ENCODE peak calls at places on chromosomes 3 and 15, in six cellular contexts. Z is BE2C, D is tibial nerve, R is neuronal stem cell, K is mesendoderm, W is left ventricle myocardium inferior. X is an unnamed sample.

GRCh38 chr15:52678036-52678467 is 1.1 kb downstream of the ATOSA start:
- DNase-seq in W (peak; percentile 57), Z (peak; percentile 45), K (peak; percentile 63), D (peak; percentile 55), R (peak; percentile 9), X (peak; percentile 80)

GRCh38 chr15:90154861-90155626 is 46.1 kb upstream of the SEMA4B start:
- DNase-seq in K (no peak), D (no peak), Z (peak; percentile 39), R (no peak), W (no peak), X (no peak)

GRCh38 chr3:51722362-51722761 is 15.5 kb downstream of the GRM2 start:
- DNase-seq in R (no peak), K (no peak), W (no peak), D (no peak), Z (no peak), X (no peak)

GRCh38 chr3:32492684-32493436 is 9.8 kb downstream of the CMTM6 start:
- DNase-seq in D (no peak), K (no peak), R (no peak), W (no peak), Z (no peak), X (no peak)

GRCh38 chr3:59118928-59119327 is 69.1 kb upstream of the CFAP20DC start:
- DNase-seq in Z (no peak), W (no peak), D (no peak), K (no peak), R (no peak), X (no peak)

GRCh38 chr3:167110906-167111305 is 269.2 kb downstream of the ZBBX start:
- DNase-seq in W (peak; percentile 5), K (peak; percentile 96), D (no peak), Z (no peak), R (peak; percentile 18), X (no peak)

GRCh38 chr3:178131801-178132200 is 404.4 kb upstream of the KCNMB2 start:
- DNase-seq in K (no peak), Z (no peak), D (no peak), W (no peak), R (no peak), X (no peak)

GRCh38 chr3:32814371-32814770 is 3.4 kb upstream of the TRIM71 start:
- DNase-seq in R (no peak), W (no peak), K (no peak), D (no peak), Z (no peak), X (no peak)

GRCh38 chr15:45134682-45135604 is 5.1 kb downstream of the DUOX1 start:
- DNase-seq in D (no peak), W (no peak), Z (no peak), K (peak; percentile 45), R (no peak), X (no peak)

GRCh38 chr15:68274184-68274848 is 3.2 kb upstream of the FEM1B start:
- DNase-seq in D (no peak), K (no peak), W (no peak), R (no peak), Z (no peak), X (no peak)

GRCh38 chr15:95267476-95267875 is 1036.1 kb downstream of the MCTP2 start:
- DNase-seq in R (no peak), W (no peak), Z (no peak), D (no peak), K (no peak), X (no peak)

GRCh38 chr15:39455502-39455991 is 125.3 kb upstream of the THBS1 start:
- DNase-seq in Z (no peak), R (no peak), W (no peak), D (no peak), K (no peak), X (no peak)

GRCh38 chr3:131083190-131083863 is 56.6 kb downstream of the NEK11 start:
- DNase-seq in R (no peak), K (peak; percentile 11), Z (peak; percentile 100), D (no peak), W (peak; percentile 59), X (peak; percentile 73)

GRCh38 chr15:92984161-92984560 is 84.0 kb downstream of the CHD2 start:
- DNase-seq in D (no peak), W (no peak), K (no peak), Z (no peak), R (no peak), X (no peak)

GRCh38 chr15:92979011-92979701 is 79.0 kb downstream of the CHD2 start:
- DNase-seq in D (no peak), W (no peak), R (no peak), K (no peak), Z (no peak), X (no peak)

GRCh38 chr15:92981333-92981732 is 81.2 kb downstream of the CHD2 start:
- DNase-seq in D (no peak), K (no peak), W (no peak), Z (no peak), R (no peak), X (no peak)
- H3K36me3 ChIP-seq in D (peaks cover 14% of the 10 kb centered on the region), K (peaks cover 10% of the 10 kb centered on the region), W (peaks cover 95% of the 10 kb centered on the region), Z (peaks cover 92% of the 10 kb centered on the region), R (peaks cover 40% of the 10 kb centered on the region), X (peaks cover 25% of the 10 kb centered on the region)

GRCh38 chr3:113000691-113001090 is 9.9 kb downstream of the GTPBP8 start:
- DNase-seq in W (no peak), Z (no peak), D (no peak), R (no peak), K (no peak), X (no peak)
- H3K36me3 ChIP-seq in W (peaks cover 77% of the 10 kb centered on the region), Z (peaks cover 61% of the 10 kb centered on the region), D (peaks cover 4% of the 10 kb centered on the region), R (peaks cover 18% of the 10 kb centered on the region), K (no peaks in the 10 kb centered on the region), X (peaks cover 3% of the 10 kb centered on the region)

DNA sequence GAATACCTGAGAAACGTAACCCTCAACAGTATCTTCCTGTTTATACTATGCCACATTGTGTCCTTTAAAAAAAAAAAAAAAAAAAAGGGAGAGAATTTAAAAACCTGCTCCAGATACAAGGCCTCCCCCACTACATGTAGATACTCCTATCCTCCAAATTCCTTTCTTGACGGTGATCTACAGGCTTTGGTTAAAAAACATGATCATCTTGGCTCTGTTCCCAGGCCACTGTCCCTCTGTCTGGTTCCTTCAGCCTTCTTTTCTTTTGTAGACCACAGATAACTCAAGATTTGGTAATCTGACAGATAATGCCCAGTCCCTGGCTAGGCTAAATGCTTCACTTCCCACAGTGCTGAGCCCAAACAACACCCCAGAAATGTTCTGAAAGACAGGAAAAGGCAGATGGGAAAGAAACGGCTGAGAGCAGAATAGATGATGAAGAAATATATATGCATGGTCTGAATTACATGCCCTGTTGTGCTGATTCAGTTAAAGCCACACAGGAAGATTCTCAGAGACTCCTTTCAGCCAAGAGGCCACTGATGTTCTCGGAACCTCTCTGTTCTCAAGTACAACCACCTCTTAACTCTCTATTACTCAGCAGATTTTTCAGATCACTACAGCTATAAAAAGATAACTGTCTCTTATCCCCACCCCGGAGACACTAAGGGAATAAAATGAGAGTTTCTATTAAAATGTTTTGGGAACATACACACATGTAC is 48.3 kb downstream of the NPTN start:
- DNase-seq in R (no peak), Z (no peak), W (no peak), K (no peak), D (no peak), X (no peak)
- H3K36me3 ChIP-seq in R (peaks cover 19% of the 10 kb centered on the region), Z (peaks cover 37% of the 10 kb centered on the region), W (peaks cover 86% of the 10 kb centered on the region), K (peaks cover 21% of the 10 kb centered on the region), D (no peaks in the 10 kb centered on the region), X (peaks cover 18% of the 10 kb centered on the region)

DNA sequence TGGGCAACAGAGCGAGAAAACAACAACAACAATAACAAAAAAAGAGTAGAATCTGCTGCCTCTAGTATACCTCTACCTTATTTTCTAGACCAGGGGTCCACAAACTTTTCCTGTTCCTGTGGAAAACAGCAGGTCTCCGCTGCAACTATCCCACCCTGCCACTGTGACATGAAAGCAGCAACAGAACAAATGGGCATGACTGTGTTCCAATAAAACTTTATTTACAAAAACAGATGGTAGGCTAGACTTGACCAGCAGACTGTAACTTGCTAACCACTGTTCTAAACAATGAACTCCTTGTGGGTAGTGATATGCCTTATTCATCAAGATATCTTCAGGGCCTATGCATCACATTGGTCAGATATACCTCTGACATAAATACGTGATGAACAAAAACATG is 25.3 kb downstream of the POLQ start:
- DNase-seq in R (no peak), D (no peak), K (no peak), Z (no peak), W (no peak), X (no peak)
- H3K36me3 ChIP-seq in R (peaks cover 10% of the 10 kb centered on the region), D (no peaks in the 10 kb centered on the region), K (no peaks in the 10 kb centered on the region), Z (peaks cover 14% of the 10 kb centered on the region), W (no peaks in the 10 kb centered on the region), X (no peaks in the 10 kb centered on the region)

GRCh38 chr15:70050970-70051369 is 46.7 kb downstream of the TLE3 start:
- DNase-seq in R (no peak), K (no peak), Z (peak; percentile 4), W (no peak), D (no peak), X (peak; percentile 24)
- H3K36me3 ChIP-seq in R (peaks cover 42% of the 10 kb centered on the region), K (peaks cover 49% of the 10 kb centered on the region), Z (peaks cover 52% of the 10 kb centered on the region), W (peaks cover 66% of the 10 kb centered on the region), D (peaks cover 39% of the 10 kb centered on the region), X (peaks cover 11% of the 10 kb centered on the region)

GRCh38 chr3:100297784-100298183 is 36.8 kb upstream of the NIT2 start:
- DNase-seq in K (no peak), W (no peak), R (no peak), D (no peak), Z (no peak), X (no peak)
- H3K36me3 ChIP-seq in K (no peaks in the 10 kb centered on the region), W (peaks cover 90% of the 10 kb centered on the region), R (no peaks in the 10 kb centered on the region), D (no peaks in the 10 kb centered on the region), Z (peaks cover 4% of the 10 kb centered on the region), X (peaks cover 3% of the 10 kb centered on the region)

GRCh38 chr3:20181276-20181675 is 4.7 kb downstream of the SGO1 start:
- DNase-seq in W (no peak), Z (no peak), R (no peak), K (no peak), D (no peak), X (no peak)
- H3K36me3 ChIP-seq in W (no peaks in the 10 kb centered on the region), Z (peaks cover 5% of the 10 kb centered on the region), R (peaks cover 13% of the 10 kb centered on the region), K (peaks cover 1% of the 10 kb centered on the region), D (no peaks in the 10 kb centered on the region), X (no peaks in the 10 kb centered on the region)

X was measured in aorta.